ENCODE peak calls at places on chromosome 20, in seven cellular contexts. One of them, this sample, is unnamed.

GRCh38 chr20:10715035-10715434 is 41.2 kb upstream of the JAG1 start:
- DNase-seq in right atrium auricular region: no peak
- DNase-seq in ovary: no peak
- DNase-seq in choroid plexus epithelial cell: peak
- DNase-seq in tibial artery: no peak
- DNase-seq in heart left ventricle: no peak
- DNase-seq in WTC11: no peak
- DNase-seq in this sample: no peak

GRCh38 chr20:1952737-1953530 is 40.9 kb downstream of the PDYN start:
- DNase-seq in right atrium auricular region: no peak
- DNase-seq in ovary: peak
- DNase-seq in choroid plexus epithelial cell: no peak
- DNase-seq in tibial artery: no peak
- DNase-seq in heart left ventricle: no peak
- DNase-seq in WTC11: no peak
- DNase-seq in this sample: no peak

GRCh38 chr20:35491823-35492222 is 36.4 kb downstream of the CEP250 start:
- DNase-seq in right atrium auricular region: no peak
- DNase-seq in ovary: no peak
- DNase-seq in choroid plexus epithelial cell: peak
- DNase-seq in tibial artery: no peak
- DNase-seq in heart left ventricle: no peak
- DNase-seq in WTC11: no peak
- DNase-seq in this sample: no peak

GRCh38 chr20:23305098-23305497 is 45.5 kb upstream of the NXT1 start:
- DNase-seq in right atrium auricular region: peak
- DNase-seq in ovary: no peak
- DNase-seq in choroid plexus epithelial cell: peak
- DNase-seq in tibial artery: peak
- DNase-seq in heart left ventricle: no peak
- DNase-seq in WTC11: no peak
- DNase-seq in this sample: no peak

GRCh38 chr20:25288291-25289181 is 40.7 kb downstream of the PYGB start:
- DNase-seq in right atrium auricular region: no peak
- DNase-seq in ovary: peak
- DNase-seq in choroid plexus epithelial cell: no peak
- DNase-seq in tibial artery: no peak
- DNase-seq in heart left ventricle: peak
- DNase-seq in WTC11: no peak
- DNase-seq in this sample: no peak

GRCh38 chr20:2130062-2130591 is 28.5 kb downstream of the STK35 start:
- DNase-seq in right atrium auricular region: no peak
- DNase-seq in ovary: no peak
- DNase-seq in choroid plexus epithelial cell: no peak
- DNase-seq in tibial artery: no peak
- DNase-seq in heart left ventricle: no peak
- DNase-seq in WTC11: no peak
- DNase-seq in this sample: no peak

GRCh38 chr20:31602779-31603441 is 2.2 kb upstream of the ID1 start:
- DNase-seq in right atrium auricular region: peak
- DNase-seq in ovary: no peak
- DNase-seq in choroid plexus epithelial cell: peak
- DNase-seq in tibial artery: no peak
- DNase-seq in heart left ventricle: no peak
- DNase-seq in WTC11: no peak
- DNase-seq in this sample: no peak

GRCh38 chr20:57655812-57656161 is 35.6 kb upstream of the ZBP1 start:
- DNase-seq in right atrium auricular region: no peak
- DNase-seq in ovary: no peak
- DNase-seq in choroid plexus epithelial cell: no peak
- DNase-seq in tibial artery: no peak
- DNase-seq in heart left ventricle: no peak
- DNase-seq in WTC11: peak
- DNase-seq in this sample: no peak

GRCh38 chr20:48098866-48099265 is 313.6 kb upstream of the SULF2 start:
- DNase-seq in right atrium auricular region: no peak
- DNase-seq in ovary: no peak
- DNase-seq in choroid plexus epithelial cell: peak
- DNase-seq in tibial artery: no peak
- DNase-seq in heart left ventricle: no peak
- DNase-seq in WTC11: no peak
- DNase-seq in this sample: no peak

GRCh38 chr20:37804584-37805566 is 98.1 kb upstream of the VSTM2L start:
- DNase-seq in right atrium auricular region: no peak
- DNase-seq in ovary: no peak
- DNase-seq in choroid plexus epithelial cell: peak
- DNase-seq in tibial artery: no peak
- DNase-seq in heart left ventricle: no peak
- DNase-seq in WTC11: no peak
- DNase-seq in this sample: no peak

GRCh38 chr20:21534453-21534852 is 20.6 kb upstream of the NKX2-2 start:
- DNase-seq in right atrium auricular region: no peak
- DNase-seq in ovary: no peak
- DNase-seq in choroid plexus epithelial cell: no peak
- DNase-seq in tibial artery: no peak
- DNase-seq in heart left ventricle: no peak
- DNase-seq in WTC11: no peak
- DNase-seq in this sample: no peak

GRCh38 chr20:20843982-20844381 is 131.5 kb upstream of the RALGAPA2 start:
- DNase-seq in right atrium auricular region: no peak
- DNase-seq in ovary: no peak
- DNase-seq in choroid plexus epithelial cell: no peak
- DNase-seq in tibial artery: no peak
- DNase-seq in heart left ventricle: no peak
- DNase-seq in WTC11: peak
- DNase-seq in this sample: no peak

GRCh38 chr20:2237059-2237458 is 58.7 kb upstream of the TGM3 start:
- DNase-seq in right atrium auricular region: peak
- DNase-seq in ovary: peak
- DNase-seq in choroid plexus epithelial cell: peak
- DNase-seq in tibial artery: peak
- DNase-seq in heart left ventricle: peak
- DNase-seq in WTC11: peak
- DNase-seq in this sample: peak

GRCh38 chr20:20410678-20411077 is 42.8 kb downstream of the INSM1 start:
- DNase-seq in right atrium auricular region: no peak
- DNase-seq in ovary: no peak
- DNase-seq in choroid plexus epithelial cell: peak
- DNase-seq in tibial artery: no peak
- DNase-seq in heart left ventricle: peak
- DNase-seq in WTC11: peak
- DNase-seq in this sample: no peak

GRCh38 chr20:57266251-57267157 is at the start of gene BMP7:
- DNase-seq in right atrium auricular region: no peak
- DNase-seq in ovary: no peak
- DNase-seq in choroid plexus epithelial cell: no peak
- DNase-seq in tibial artery: no peak
- DNase-seq in heart left ventricle: no peak
- DNase-seq in WTC11: peak
- DNase-seq in this sample: no peak

GRCh38 chr20:60483371-60483770 is 525.1 kb downstream of the CDH26 start:
- DNase-seq in right atrium auricular region: no peak
- DNase-seq in ovary: no peak
- DNase-seq in choroid plexus epithelial cell: no peak
- DNase-seq in tibial artery: no peak
- DNase-seq in heart left ventricle: no peak
- DNase-seq in WTC11: no peak
- DNase-seq in this sample: no peak

GRCh38 chr20:33339515-33340058 is 56.6 kb downstream of the BPIFB1 start:
- DNase-seq in right atrium auricular region: no peak
- DNase-seq in ovary: no peak
- DNase-seq in choroid plexus epithelial cell: no peak
- DNase-seq in tibial artery: no peak
- DNase-seq in heart left ventricle: no peak
- DNase-seq in WTC11: no peak
- DNase-seq in this sample: no peak

GRCh38 chr20:33338465-33339258 is 55.6 kb downstream of the BPIFB1 start:
- DNase-seq in right atrium auricular region: no peak
- DNase-seq in ovary: no peak
- DNase-seq in choroid plexus epithelial cell: no peak
- DNase-seq in tibial artery: no peak
- DNase-seq in heart left ventricle: no peak
- DNase-seq in WTC11: no peak
- DNase-seq in this sample: no peak

GRCh38 chr20:33336375-33336774 is 53.4 kb downstream of the BPIFB1 start:
- DNase-seq in right atrium auricular region: no peak
- DNase-seq in ovary: no peak
- DNase-seq in choroid plexus epithelial cell: no peak
- DNase-seq in tibial artery: no peak
- DNase-seq in heart left ventricle: no peak
- DNase-seq in WTC11: no peak
- DNase-seq in this sample: no peak

GRCh38 chr20:33337531-33338165 is 54.6 kb downstream of the BPIFB1 start:
- DNase-seq in right atrium auricular region: no peak
- DNase-seq in ovary: no peak
- DNase-seq in choroid plexus epithelial cell: no peak
- DNase-seq in tibial artery: no peak
- DNase-seq in heart left ventricle: no peak
- DNase-seq in WTC11: no peak
- DNase-seq in this sample: no peak

GRCh38 chr20:33337119-33337518 is 54.1 kb downstream of the BPIFB1 start:
- DNase-seq in right atrium auricular region: no peak
- DNase-seq in ovary: no peak
- DNase-seq in choroid plexus epithelial cell: peak
- DNase-seq in tibial artery: no peak
- DNase-seq in heart left ventricle: no peak
- DNase-seq in WTC11: no peak
- DNase-seq in this sample: no peak
- TF ChIP-seq CTCF in right atrium auricular region: no peak
- TF ChIP-seq CTCF in ovary: no peak
- TF ChIP-seq CTCF in choroid plexus epithelial cell: peak
- TF ChIP-seq CTCF in tibial artery: no peak
- TF ChIP-seq CTCF in heart left ventricle: no peak
- TF ChIP-seq CTCF in WTC11: no peak
- TF ChIP-seq CTCF in this sample: no peak

GRCh38 chr20:46539113-46539512 is 11.3 kb downstream of the OCSTAMP start:
- DNase-seq in right atrium auricular region: no peak
- DNase-seq in ovary: no peak
- DNase-seq in choroid plexus epithelial cell: no peak
- DNase-seq in tibial artery: no peak
- DNase-seq in heart left ventricle: no peak
- DNase-seq in WTC11: no peak
- DNase-seq in this sample: no peak
- TF ChIP-seq CTCF in right atrium auricular region: no peak
- TF ChIP-seq CTCF in ovary: no peak
- TF ChIP-seq CTCF in choroid plexus epithelial cell: peak
- TF ChIP-seq CTCF in tibial artery: no peak
- TF ChIP-seq CTCF in heart left ventricle: no peak
- TF ChIP-seq CTCF in WTC11: peak
- TF ChIP-seq CTCF in this sample: no peak

DNA sequence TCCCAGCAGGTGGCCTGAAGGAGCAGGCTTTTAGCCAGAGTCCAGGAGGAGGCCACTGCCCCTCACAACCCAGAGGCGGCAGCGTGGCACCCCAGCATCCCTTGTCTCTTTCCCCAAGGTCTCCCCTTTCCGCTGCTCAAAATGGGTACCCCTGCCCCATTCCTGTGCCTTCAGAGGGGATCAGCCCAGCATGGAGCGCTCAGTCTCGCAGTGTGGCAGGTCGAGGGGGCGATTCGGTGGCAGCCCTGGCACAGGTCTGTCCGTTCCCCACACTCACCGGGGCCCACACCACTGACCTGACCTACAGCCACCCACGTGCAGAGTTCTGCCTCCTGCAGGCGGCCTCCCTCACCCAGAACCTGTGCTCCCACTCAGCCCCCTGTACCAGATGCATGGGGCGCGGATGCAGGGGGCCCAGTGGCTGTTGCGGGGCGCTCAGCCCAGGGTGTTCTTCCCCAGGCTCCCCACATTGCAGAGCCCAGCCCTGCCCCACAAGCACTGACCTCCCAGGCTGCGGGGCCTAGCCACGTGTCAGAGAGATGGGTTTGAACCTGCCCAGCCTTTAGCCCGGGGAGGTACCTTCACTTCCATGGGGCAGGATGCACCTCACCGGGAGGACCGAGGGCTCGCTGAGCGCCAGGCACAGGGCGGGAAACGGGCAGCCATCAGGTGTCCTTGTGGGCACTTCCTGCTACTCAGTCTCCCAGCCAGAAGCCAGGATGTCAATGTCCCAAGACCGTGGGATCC is 41.8 kb downstream of the DSTN start:
- DNase-seq in right atrium auricular region: peak
- DNase-seq in ovary: no peak
- DNase-seq in choroid plexus epithelial cell: peak
- DNase-seq in tibial artery: peak
- DNase-seq in heart left ventricle: no peak
- DNase-seq in WTC11: peak
- DNase-seq in this sample: no peak
- TF ChIP-seq CTCF in right atrium auricular region: no peak
- TF ChIP-seq CTCF in ovary: no peak
- TF ChIP-seq CTCF in choroid plexus epithelial cell: peak
- TF ChIP-seq CTCF in tibial artery: peak
- TF ChIP-seq CTCF in heart left ventricle: peak
- TF ChIP-seq CTCF in WTC11: no peak
- TF ChIP-seq CTCF in this sample: no peak

GRCh38 chr20:62123450-62124118 is 1.3 kb downstream of the LSM14B start:
- DNase-seq in right atrium auricular region: no peak
- DNase-seq in ovary: no peak
- DNase-seq in choroid plexus epithelial cell: peak
- DNase-seq in tibial artery: no peak
- DNase-seq in heart left ventricle: no peak
- DNase-seq in WTC11: no peak
- DNase-seq in this sample: no peak
- TF ChIP-seq CTCF in right atrium auricular region: no peak
- TF ChIP-seq CTCF in ovary: no peak
- TF ChIP-seq CTCF in choroid plexus epithelial cell: peak
- TF ChIP-seq CTCF in tibial artery: no peak
- TF ChIP-seq CTCF in heart left ventricle: no peak
- TF ChIP-seq CTCF in WTC11: no peak
- TF ChIP-seq CTCF in this sample: no peak

GRCh38 chr20:51037499-51038110 is 14.7 kb upstream of the KCNG1 start:
- DNase-seq in right atrium auricular region: no peak
- DNase-seq in ovary: no peak
- DNase-seq in choroid plexus epithelial cell: no peak
- DNase-seq in tibial artery: no peak
- DNase-seq in heart left ventricle: no peak
- DNase-seq in WTC11: no peak
- DNase-seq in this sample: no peak
- TF ChIP-seq CTCF in right atrium auricular region: no peak
- TF ChIP-seq CTCF in ovary: no peak
- TF ChIP-seq CTCF in choroid plexus epithelial cell: no peak
- TF ChIP-seq CTCF in tibial artery: no peak
- TF ChIP-seq CTCF in heart left ventricle: no peak
- TF ChIP-seq CTCF in WTC11: no peak
- TF ChIP-seq CTCF in this sample: no peak